ENCODE peak calls at places on chromosomes 7 and 10, in ten cellular contexts. One of them, this sample, is unnamed.

GRCh38 chr7:112715525-112715924 is 74.7 kb downstream of the TMEM168 start:
- DNase-seq in WERI-Rb-1: no peak
- DNase-seq in LNCaP clone FGC: no peak
- DNase-seq in BJ: no peak
- DNase-seq in upper lobe of right lung: no peak
- DNase-seq in A549: no peak
- DNase-seq in lung: no peak
- DNase-seq in psoas muscle: no peak
- DNase-seq in H9: no peak
- DNase-seq in type B pancreatic cell: no peak
- DNase-seq in this sample: no peak

GRCh38 chr7:157539521-157539920 is 202.7 kb downstream of the DNAJB6 start:
- DNase-seq in A549: no peak
- DNase-seq in BJ: no peak
- DNase-seq in LNCaP clone FGC: no peak
- DNase-seq in psoas muscle: no peak
- DNase-seq in lung: no peak
- DNase-seq in WERI-Rb-1: no peak
- DNase-seq in type B pancreatic cell: no peak
- DNase-seq in H9: no peak
- DNase-seq in upper lobe of right lung: peak; percentile 44
- DNase-seq in this sample: no peak

GRCh38 chr10:106571216-106571954 is 593.1 kb downstream of the SORCS1 start:
- DNase-seq in H9: no peak
- DNase-seq in upper lobe of right lung: no peak
- DNase-seq in lung: no peak
- DNase-seq in psoas muscle: no peak
- DNase-seq in A549: no peak
- DNase-seq in WERI-Rb-1: peak; percentile 16
- DNase-seq in BJ: no peak
- DNase-seq in LNCaP clone FGC: no peak
- DNase-seq in type B pancreatic cell: no peak
- DNase-seq in this sample: peak; percentile 81

GRCh38 chr7:78039791-78040776 is 241.5 kb downstream of the PHTF2 start:
- DNase-seq in lung: no peak
- DNase-seq in A549: peak; percentile 38
- DNase-seq in WERI-Rb-1: peak; percentile 47
- DNase-seq in H9: peak; percentile 81
- DNase-seq in type B pancreatic cell: no peak
- DNase-seq in BJ: no peak
- DNase-seq in upper lobe of right lung: no peak
- DNase-seq in psoas muscle: peak; percentile 23
- DNase-seq in LNCaP clone FGC: no peak
- DNase-seq in this sample: no peak

GRCh38 chr7:40876604-40877003 is 741.8 kb downstream of the SUGCT start:
- DNase-seq in psoas muscle: no peak
- DNase-seq in type B pancreatic cell: no peak
- DNase-seq in upper lobe of right lung: no peak
- DNase-seq in A549: no peak
- DNase-seq in LNCaP clone FGC: no peak
- DNase-seq in lung: no peak
- DNase-seq in H9: no peak
- DNase-seq in BJ: no peak
- DNase-seq in WERI-Rb-1: no peak
- DNase-seq in this sample: no peak

GRCh38 chr10:132521466-132522102 is 16.0 kb upstream of the INPP5A start:
- DNase-seq in WERI-Rb-1: no peak
- DNase-seq in lung: no peak
- DNase-seq in psoas muscle: no peak
- DNase-seq in type B pancreatic cell: no peak
- DNase-seq in upper lobe of right lung: no peak
- DNase-seq in A549: no peak
- DNase-seq in BJ: no peak
- DNase-seq in H9: no peak
- DNase-seq in LNCaP clone FGC: no peak
- DNase-seq in this sample: no peak

GRCh38 chr10:43689618-43689954 is 40.9 kb upstream of the ZNF32 start:
- DNase-seq in WERI-Rb-1: peak; percentile 35
- DNase-seq in psoas muscle: peak; percentile 60
- DNase-seq in upper lobe of right lung: peak; percentile 87
- DNase-seq in BJ: no peak
- DNase-seq in LNCaP clone FGC: no peak
- DNase-seq in H9: peak; percentile 60
- DNase-seq in A549: peak; percentile 71
- DNase-seq in lung: peak; percentile 60
- DNase-seq in type B pancreatic cell: no peak
- DNase-seq in this sample: no peak

GRCh38 chr7:123305840-123306375 is 106.1 kb upstream of the SLC13A1 start:
- DNase-seq in upper lobe of right lung: no peak
- DNase-seq in LNCaP clone FGC: no peak
- DNase-seq in psoas muscle: no peak
- DNase-seq in lung: no peak
- DNase-seq in WERI-Rb-1: no peak
- DNase-seq in H9: no peak
- DNase-seq in A549: no peak
- DNase-seq in BJ: no peak
- DNase-seq in type B pancreatic cell: no peak
- DNase-seq in this sample: no peak

DNA sequence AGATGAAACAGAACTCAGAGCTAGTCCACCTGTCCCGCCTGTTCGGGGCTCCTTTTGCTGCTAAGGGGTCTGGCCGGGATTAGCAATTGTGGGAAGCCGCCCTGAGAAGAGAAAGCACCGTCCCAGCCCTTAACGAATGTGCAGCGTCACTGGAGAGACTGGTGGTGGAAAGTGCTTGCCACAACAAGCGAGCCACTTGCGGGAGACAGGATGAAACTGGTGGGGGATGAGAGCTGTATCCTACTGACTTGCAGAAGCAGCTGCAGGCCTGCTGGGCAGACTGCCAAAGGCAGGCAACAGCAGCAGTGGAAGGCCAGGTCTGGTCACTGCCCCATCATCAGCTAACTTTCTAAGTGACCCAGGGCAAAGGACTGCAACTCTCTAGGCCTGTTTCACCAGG is 95.4 kb downstream of the FAM53B start:
- DNase-seq in A549: no peak
- DNase-seq in upper lobe of right lung: no peak
- DNase-seq in H9: no peak
- DNase-seq in type B pancreatic cell: no peak
- DNase-seq in psoas muscle: peak; percentile 82
- DNase-seq in BJ: no peak
- DNase-seq in WERI-Rb-1: no peak
- DNase-seq in lung: no peak
- DNase-seq in LNCaP clone FGC: peak; percentile 14
- DNase-seq in this sample: peak; percentile 65
- TF ChIP-seq CTCF in A549: no peak
- TF ChIP-seq CTCF in upper lobe of right lung: no peak
- TF ChIP-seq CTCF in H9: no peak
- TF ChIP-seq CTCF in type B pancreatic cell: no peak
- TF ChIP-seq CTCF in psoas muscle: no peak
- TF ChIP-seq CTCF in BJ: no peak
- TF ChIP-seq CTCF in WERI-Rb-1: no peak
- TF ChIP-seq CTCF in lung: no peak
- TF ChIP-seq CTCF in LNCaP clone FGC: no peak
- TF ChIP-seq CTCF in this sample: no peak

DNA sequence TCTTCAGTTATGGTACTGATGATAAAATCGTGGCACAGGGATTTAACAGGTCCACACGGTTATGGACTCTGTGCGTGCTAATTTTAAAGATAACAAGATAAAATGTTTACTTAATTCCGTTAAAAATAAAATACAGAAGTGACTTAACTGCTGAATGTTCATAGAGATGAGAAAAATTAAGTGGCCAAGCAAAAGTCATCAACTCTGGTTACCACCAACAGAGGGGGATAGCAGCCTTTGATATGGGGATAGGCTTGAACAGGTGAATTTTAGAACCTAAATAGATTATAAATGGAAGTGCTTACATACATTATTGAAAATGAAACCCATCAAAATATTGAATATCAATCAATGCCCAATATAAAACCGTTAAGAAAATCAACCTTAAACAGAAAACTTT is 245.0 kb downstream of the WDR37 start:
- DNase-seq in type B pancreatic cell: no peak
- DNase-seq in H9: no peak
- DNase-seq in LNCaP clone FGC: no peak
- DNase-seq in A549: no peak
- DNase-seq in upper lobe of right lung: no peak
- DNase-seq in lung: no peak
- DNase-seq in BJ: no peak
- DNase-seq in WERI-Rb-1: no peak
- DNase-seq in psoas muscle: no peak
- DNase-seq in this sample: peak; percentile 13
- TF ChIP-seq CTCF in type B pancreatic cell: no peak
- TF ChIP-seq CTCF in H9: no peak
- TF ChIP-seq CTCF in LNCaP clone FGC: peak; percentile 26
- TF ChIP-seq CTCF in A549: no peak
- TF ChIP-seq CTCF in upper lobe of right lung: no peak
- TF ChIP-seq CTCF in lung: no peak
- TF ChIP-seq CTCF in BJ: no peak
- TF ChIP-seq CTCF in WERI-Rb-1: no peak
- TF ChIP-seq CTCF in psoas muscle: no peak
- TF ChIP-seq CTCF in this sample: no peak

GRCh38 chr10:3293536-3294431 is 121.2 kb upstream of the PITRM1 start:
- DNase-seq in WERI-Rb-1: no peak
- DNase-seq in H9: no peak
- DNase-seq in lung: no peak
- DNase-seq in A549: no peak
- DNase-seq in psoas muscle: no peak
- DNase-seq in BJ: no peak
- DNase-seq in LNCaP clone FGC: no peak
- DNase-seq in type B pancreatic cell: no peak
- DNase-seq in upper lobe of right lung: no peak
- DNase-seq in this sample: no peak

GRCh38 chr10:3295501-3296005 is 123.0 kb upstream of the PITRM1 start:
- DNase-seq in psoas muscle: no peak
- DNase-seq in WERI-Rb-1: no peak
- DNase-seq in BJ: no peak
- DNase-seq in A549: no peak
- DNase-seq in H9: no peak
- DNase-seq in type B pancreatic cell: no peak
- DNase-seq in LNCaP clone FGC: no peak
- DNase-seq in upper lobe of right lung: no peak
- DNase-seq in lung: no peak
- DNase-seq in this sample: no peak

GRCh38 chr10:3290550-3290949 is 118.0 kb upstream of the PITRM1 start:
- DNase-seq in BJ: no peak
- DNase-seq in psoas muscle: no peak
- DNase-seq in WERI-Rb-1: no peak
- DNase-seq in upper lobe of right lung: no peak
- DNase-seq in lung: no peak
- DNase-seq in A549: no peak
- DNase-seq in LNCaP clone FGC: no peak
- DNase-seq in H9: no peak
- DNase-seq in type B pancreatic cell: no peak
- DNase-seq in this sample: no peak

GRCh38 chr10:3294919-3295318 is 122.3 kb upstream of the PITRM1 start:
- DNase-seq in type B pancreatic cell: no peak
- DNase-seq in BJ: no peak
- DNase-seq in WERI-Rb-1: no peak
- DNase-seq in lung: no peak
- DNase-seq in A549: no peak
- DNase-seq in psoas muscle: no peak
- DNase-seq in H9: no peak
- DNase-seq in upper lobe of right lung: no peak
- DNase-seq in LNCaP clone FGC: peak; percentile 26
- DNase-seq in this sample: no peak

DNA sequence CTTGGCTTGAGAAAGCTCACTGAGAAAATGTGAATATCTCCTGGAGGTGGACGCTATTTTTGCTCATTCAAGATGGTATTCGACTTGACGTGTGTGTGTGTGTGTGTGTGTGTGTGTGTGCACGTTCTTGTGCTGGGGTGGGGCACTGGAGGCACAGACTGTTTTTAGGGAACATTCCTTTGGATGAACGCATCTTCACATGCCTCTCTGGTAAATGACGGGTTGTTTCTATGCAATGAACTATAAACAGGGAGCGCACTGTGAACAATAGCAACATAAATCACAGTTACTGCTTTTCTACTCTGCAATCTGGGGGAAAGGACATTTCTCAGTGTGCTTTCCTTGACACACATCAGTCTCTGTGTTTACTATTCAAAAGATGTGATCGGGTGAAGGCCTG is 120.0 kb upstream of the PITRM1 start:
- DNase-seq in lung: no peak
- DNase-seq in H9: no peak
- DNase-seq in type B pancreatic cell: no peak
- DNase-seq in LNCaP clone FGC: no peak
- DNase-seq in A549: no peak
- DNase-seq in BJ: peak; percentile 40
- DNase-seq in psoas muscle: no peak
- DNase-seq in WERI-Rb-1: no peak
- DNase-seq in upper lobe of right lung: no peak
- DNase-seq in this sample: no peak
- TF ChIP-seq CTCF in lung: no peak
- TF ChIP-seq CTCF in H9: no peak
- TF ChIP-seq CTCF in type B pancreatic cell: no peak
- TF ChIP-seq CTCF in LNCaP clone FGC: no peak
- TF ChIP-seq CTCF in A549: no peak
- TF ChIP-seq CTCF in BJ: no peak
- TF ChIP-seq CTCF in psoas muscle: no peak
- TF ChIP-seq CTCF in WERI-Rb-1: no peak
- TF ChIP-seq CTCF in upper lobe of right lung: no peak
- TF ChIP-seq CTCF in this sample: no peak

GRCh38 chr10:93815304-93816091 is 57.8 kb downstream of the LGI1 start:
- DNase-seq in lung: no peak
- DNase-seq in psoas muscle: no peak
- DNase-seq in LNCaP clone FGC: no peak
- DNase-seq in H9: peak; percentile 37
- DNase-seq in A549: no peak
- DNase-seq in WERI-Rb-1: peak; percentile 69
- DNase-seq in upper lobe of right lung: no peak
- DNase-seq in type B pancreatic cell: no peak
- DNase-seq in BJ: no peak
- DNase-seq in this sample: no peak
- TF ChIP-seq CTCF in lung: no peak
- TF ChIP-seq CTCF in psoas muscle: no peak
- TF ChIP-seq CTCF in LNCaP clone FGC: no peak
- TF ChIP-seq CTCF in H9: peak; percentile 40
- TF ChIP-seq CTCF in A549: no peak
- TF ChIP-seq CTCF in WERI-Rb-1: peak; percentile 64
- TF ChIP-seq CTCF in upper lobe of right lung: no peak
- TF ChIP-seq CTCF in type B pancreatic cell: no peak
- TF ChIP-seq CTCF in BJ: peak; percentile 6
- TF ChIP-seq CTCF in this sample: no peak

DNA sequence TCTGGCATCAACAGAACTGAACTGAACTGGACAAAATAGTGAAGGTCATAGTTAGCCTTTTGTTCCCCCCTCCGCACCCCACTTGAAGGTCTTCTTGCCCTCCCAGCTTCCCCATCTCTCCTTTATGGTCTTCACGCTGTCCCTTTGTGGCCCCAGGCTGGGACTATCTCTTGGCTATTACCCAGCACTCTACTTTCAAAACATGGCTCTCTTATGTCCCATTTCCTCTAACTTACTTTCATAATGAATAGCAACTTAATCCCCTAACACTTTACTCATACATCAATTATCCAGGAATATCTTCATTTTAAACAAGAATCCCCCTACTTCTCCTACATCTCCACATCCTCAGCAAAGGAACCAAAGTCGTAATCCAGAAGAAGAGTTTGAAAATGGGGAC is 135.3 kb upstream of the ITGB1 start:
- DNase-seq in WERI-Rb-1: no peak
- DNase-seq in type B pancreatic cell: no peak
- DNase-seq in LNCaP clone FGC: no peak
- DNase-seq in upper lobe of right lung: no peak
- DNase-seq in psoas muscle: no peak
- DNase-seq in lung: no peak
- DNase-seq in H9: no peak
- DNase-seq in A549: no peak
- DNase-seq in BJ: no peak
- DNase-seq in this sample: no peak
- TF ChIP-seq CTCF in WERI-Rb-1: no peak
- TF ChIP-seq CTCF in type B pancreatic cell: no peak
- TF ChIP-seq CTCF in LNCaP clone FGC: no peak
- TF ChIP-seq CTCF in upper lobe of right lung: no peak
- TF ChIP-seq CTCF in psoas muscle: no peak
- TF ChIP-seq CTCF in lung: no peak
- TF ChIP-seq CTCF in H9: no peak
- TF ChIP-seq CTCF in A549: no peak
- TF ChIP-seq CTCF in BJ: no peak
- TF ChIP-seq CTCF in this sample: no peak